ENCODE peak calls at places on chromosomes 12 and 14, in seven cellular contexts. O is left ventricle myocardium inferior, M is choroid plexus epithelial cell, Y is gastrocnemius medialis, W is SK-N-SH, R is cardiac muscle cell, G is body of pancreas. B is an unnamed sample.

GRCh38 chr14:51398898-51399297 is 158.9 kb downstream of the TMX1 start:
- DNase-seq in Y (no peak), M (peak), G (no peak), R (no peak), W (no peak), O (no peak), B (peak)

GRCh38 chr14:90184571-90185266 is 71.6 kb upstream of the PSMC1 start:
- DNase-seq in M (no peak), G (no peak), Y (no peak), O (no peak), R (no peak), W (no peak), B (no peak)

GRCh38 chr12:110750784-110751461 is 8.2 kb upstream of the PPP1CC start:
- DNase-seq in W (no peak), O (no peak), R (no peak), Y (peak), M (no peak), G (no peak), B (peak)

GRCh38 chr12:101042211-101042610 is 167.8 kb downstream of the SLC5A8 start:
- DNase-seq in G (peak), O (no peak), W (no peak), R (no peak), Y (no peak), M (no peak), B (no peak)

GRCh38 chr12:49138999-49139398 is 7.8 kb upstream of the TUBA1B start:
- DNase-seq in G (no peak), Y (no peak), W (no peak), R (no peak), O (no peak), M (no peak), B (no peak)

GRCh38 chr12:108975024-108975593 is 45.8 kb downstream of the SVOP start:
- DNase-seq in Y (no peak), O (no peak), G (no peak), M (peak), R (no peak), W (no peak), B (no peak)

GRCh38 chr14:44168566-44168965 is 338.5 kb downstream of the FSCB start:
- DNase-seq in M (no peak), Y (no peak), R (no peak), W (no peak), O (no peak), G (no peak), B (no peak)

GRCh38 chr14:68284333-68284732 is 464.8 kb downstream of the RAD51B start:
- DNase-seq in G (no peak), Y (no peak), R (no peak), O (no peak), W (no peak), M (no peak), B (peak)

GRCh38 chr12:40168001-40168400 is 56.8 kb upstream of the LRRK2 start:
- DNase-seq in R (no peak), W (no peak), O (no peak), Y (no peak), M (no peak), G (no peak), B (no peak)

GRCh38 chr12:53171725-53172329 is 8.7 kb upstream of the ZNF740 start:
- DNase-seq in G (no peak), O (no peak), W (peak), R (no peak), M (no peak), Y (no peak), B (no peak)

GRCh38 chr14:81427348-81428058 is 27.4 kb upstream of the STON2 start:
- DNase-seq in O (peak), G (no peak), M (no peak), W (peak), R (peak), Y (peak), B (no peak)

GRCh38 chr12:65229441-65229840 is 49.0 kb upstream of the MSRB3 start:
- DNase-seq in M (peak), W (no peak), G (no peak), O (no peak), R (no peak), Y (no peak), B (peak)

GRCh38 chr12:49924847-49925246 is 21.1 kb upstream of the FAIM2 start:
- DNase-seq in G (no peak), W (no peak), R (no peak), O (no peak), M (no peak), Y (no peak), B (no peak)

GRCh38 chr12:10701226-10701681 is 21.9 kb downstream of the YBX3 start:
- DNase-seq in W (no peak), O (no peak), R (no peak), G (no peak), Y (no peak), M (no peak), B (peak)

GRCh38 chr14:105746124-105746514 is 219.7 kb downstream of the TMEM121 start:
- DNase-seq in M (no peak), O (no peak), G (no peak), Y (no peak), W (no peak), R (no peak), B (no peak)

GRCh38 chr12:42716521-42716920 is 127.0 kb upstream of the PRICKLE1 start:
- DNase-seq in G (peak), W (no peak), Y (no peak), R (no peak), O (no peak), M (peak), B (peak)

GRCh38 chr12:124438415-124439056 is 128.9 kb downstream of the NCOR2 start:
- DNase-seq in W (no peak), R (no peak), Y (no peak), M (no peak), G (no peak), O (no peak), B (no peak)

GRCh38 chr12:110861729-110862128 is 14.9 kb downstream of the CCDC63 start:
- DNase-seq in G (no peak), R (no peak), O (no peak), Y (no peak), M (no peak), W (no peak), B (no peak)

GRCh38 chr14:71739273-71739990 is 192.8 kb upstream of the RGS6 start:
- DNase-seq in M (peak), Y (no peak), G (peak), O (no peak), W (peak), R (no peak), B (no peak)

GRCh38 chr14:99516156-99517045 is 35.2 kb downstream of the CCNK start:
- DNase-seq in M (no peak), R (no peak), Y (no peak), G (peak), W (peak), O (no peak), B (no peak)

GRCh38 chr14:22838631-22839041 is 2.3 kb downstream of the MMP14 start:
- DNase-seq in R (no peak), M (peak), W (no peak), Y (no peak), G (no peak), O (no peak), B (peak)

GRCh38 chr12:129258781-129259318 is 405.6 kb downstream of the GLT1D1 start:
- DNase-seq in R (no peak), G (no peak), Y (no peak), M (no peak), W (no peak), O (no peak), B (no peak)

GRCh38 chr14:77707355-77707723 is 484 bp downstream of the ALKBH1 start:
- DNase-seq in M (peak), O (no peak), G (no peak), W (peak), Y (no peak), R (no peak), B (peak)

GRCh38 chr12:114834621-114835020 is 150.6 kb upstream of the TBX3 start:
- DNase-seq in R (no peak), O (no peak), G (no peak), Y (no peak), M (peak), W (no peak), B (peak)

GRCh38 chr12:66279127-66279712 is 23.1 kb upstream of the HELB start:
- DNase-seq in R (peak), Y (no peak), W (peak), G (no peak), M (peak), O (no peak), B (no peak)

GRCh38 chr14:59013672-59014298 is 174.7 kb upstream of the DAAM1 start:
- DNase-seq in O (no peak), Y (no peak), R (no peak), G (no peak), W (no peak), M (peak), B (peak)

GRCh38 chr14:105069887-105070759 is 4.9 kb upstream of the GPR132 start:
- DNase-seq in O (peak), R (no peak), M (no peak), G (no peak), W (no peak), Y (no peak), B (peak)

GRCh38 chr14:33404054-33404453 is 465.4 kb downstream of the NPAS3 start:
- DNase-seq in Y (no peak), O (no peak), M (peak), W (no peak), R (no peak), G (no peak), B (peak)

GRCh38 chr12:109999649-109999971 is 380 bp downstream of the ANKRD13A start:
- DNase-seq in M (no peak), Y (no peak), W (no peak), G (peak), R (no peak), O (peak), B (no peak)

GRCh38 chr14:61537567-61538463 is 157.5 kb upstream of the HIF1A start:
- DNase-seq in G (peak), Y (no peak), O (no peak), M (peak), W (no peak), R (no peak), B (peak)

GRCh38 chr12:129746318-129746717 is 157.5 kb downstream of the TMEM132D start:
- DNase-seq in W (no peak), R (no peak), M (no peak), Y (no peak), G (no peak), O (no peak), B (no peak)

GRCh38 chr14:75636100-75636692 is 24.5 kb downstream of the ERG28 start:
- DNase-seq in Y (no peak), G (no peak), W (peak), R (no peak), M (peak), O (no peak), B (peak)

GRCh38 chr12:127592278-127592677 is 674.7 kb upstream of the TMEM132C start:
- DNase-seq in O (no peak), G (no peak), M (peak), R (no peak), Y (no peak), W (no peak), B (no peak)

GRCh38 chr14:101705733-101706508 is 55.6 kb upstream of the PPP2R5C start:
- DNase-seq in O (peak), W (no peak), G (peak), Y (peak), R (peak), M (peak), B (peak)

GRCh38 chr12:79252358-79253075 is 387.9 kb downstream of the SYT1 start:
- DNase-seq in R (no peak), Y (no peak), W (no peak), G (no peak), O (no peak), M (no peak), B (no peak)

GRCh38 chr12:105706321-105706972 is 376.0 kb downstream of the C12orf75 start:
- DNase-seq in Y (peak), M (peak), R (no peak), G (no peak), O (no peak), W (no peak), B (peak)

GRCh38 chr14:60734465-60735242 is at the start of gene MNAT1:
- DNase-seq in R (peak), W (peak), G (peak), O (peak), Y (peak), M (peak), B (peak)

GRCh38 chr12:120901818-120902217 is 2.3 kb downstream of the SPPL3 start:
- DNase-seq in O (no peak), G (no peak), M (no peak), W (no peak), R (no peak), Y (no peak), B (no peak)

DNA sequence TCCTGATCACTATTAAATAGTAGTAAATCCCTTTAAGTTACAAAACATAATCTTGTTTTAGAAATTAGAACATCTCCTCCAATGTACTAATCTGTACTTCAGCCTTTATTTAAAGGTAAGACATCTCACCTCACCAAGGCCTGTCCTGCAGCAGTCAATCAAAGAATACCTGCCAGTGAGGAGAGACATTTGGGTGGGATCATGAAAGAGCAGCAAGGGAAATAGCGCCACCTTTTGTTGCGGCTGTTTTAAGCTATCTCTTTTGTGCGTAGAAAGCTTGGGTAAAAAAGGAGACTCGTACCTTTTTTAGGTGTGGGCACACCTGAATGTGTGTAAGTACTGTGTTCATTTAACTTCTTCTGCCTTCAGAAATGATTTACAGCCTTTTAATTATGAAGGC is 117.8 kb upstream of the TMTC1 start:
- DNase-seq in M (peak), Y (no peak), W (no peak), R (no peak), G (no peak), O (no peak), B (no peak)
- TF ChIP-seq CTCF in M (peak), Y (no peak), W (no peak), R (no peak), G (no peak), O (no peak), B (no peak)

DNA sequence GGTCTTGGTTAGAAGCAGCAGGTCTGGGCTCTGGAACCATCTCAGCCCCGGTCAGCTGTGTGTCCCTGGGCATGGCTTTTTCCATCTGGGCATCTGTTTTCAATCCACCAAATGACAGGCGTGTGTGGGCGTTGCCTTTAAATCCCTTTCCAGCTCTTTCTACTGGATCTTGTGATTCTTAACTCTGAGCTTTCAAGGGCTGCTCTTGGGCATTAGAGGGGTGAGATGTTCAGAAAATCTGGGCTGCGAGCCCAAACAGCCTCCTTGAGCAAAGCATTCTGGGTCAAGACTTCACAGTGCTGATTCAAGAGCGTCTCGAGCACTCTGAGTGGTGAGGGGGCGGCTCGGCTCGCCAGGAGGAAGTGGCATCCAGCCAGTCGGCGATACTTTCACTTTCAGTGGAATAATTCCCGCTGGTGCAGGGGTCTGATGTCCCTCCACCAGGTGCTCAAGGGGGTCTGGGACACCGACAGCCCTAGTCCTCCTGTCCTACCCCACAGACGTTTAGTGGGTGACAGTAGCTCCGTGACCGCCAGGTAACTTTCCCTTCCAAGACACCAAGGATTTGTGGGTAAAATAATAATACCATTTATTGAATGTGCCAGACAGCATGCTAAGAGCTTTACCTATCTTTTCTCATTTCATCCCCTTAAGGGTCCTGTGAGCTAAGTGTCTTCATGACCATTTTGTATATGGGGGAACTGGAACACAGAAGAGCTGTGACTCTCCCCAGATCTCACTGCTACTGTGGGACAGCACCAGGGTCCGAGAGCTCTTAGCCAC is 114.0 kb downstream of the PLXNC1 start:
- DNase-seq in Y (peak), M (peak), R (peak), G (peak), W (peak), O (peak), B (peak)
- H3K4me3 ChIP-seq in Y (peak), M (peak), R (no peak), G (peak), W (peak), O (peak), B (peak)

DNA sequence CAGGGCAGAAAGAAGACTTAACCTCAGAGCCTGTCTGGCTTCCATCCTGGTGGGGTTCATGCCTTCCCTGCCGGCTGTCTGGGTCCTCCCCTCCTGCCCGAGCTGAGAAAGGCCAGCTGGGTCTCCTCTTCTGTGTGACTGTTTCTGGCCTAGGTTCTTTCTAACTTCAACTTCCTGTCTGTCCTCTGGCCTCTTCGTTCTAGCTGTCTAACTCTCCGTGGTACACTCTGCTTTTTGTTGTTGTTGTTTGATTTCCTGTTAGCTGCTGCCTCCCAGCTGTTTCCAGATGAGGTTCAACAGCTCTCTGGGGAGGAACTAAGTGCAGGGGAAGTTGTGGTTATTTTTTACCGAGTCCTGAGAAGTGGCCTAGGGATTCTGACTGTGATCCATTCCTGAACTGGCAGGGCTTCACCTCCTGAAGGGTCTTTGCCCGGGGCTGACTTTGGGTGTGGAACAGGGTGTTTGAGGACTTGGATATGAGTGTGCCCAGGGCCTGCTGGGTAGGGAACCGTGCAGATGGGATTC is 3.2 kb downstream of the MLXIP start:
- DNase-seq in M (peak), W (no peak), R (no peak), Y (no peak), G (peak), O (peak), B (peak)
- TF ChIP-seq CTCF in M (no peak), W (no peak), R (no peak), Y (no peak), G (no peak), O (peak), B (peak)

DNA sequence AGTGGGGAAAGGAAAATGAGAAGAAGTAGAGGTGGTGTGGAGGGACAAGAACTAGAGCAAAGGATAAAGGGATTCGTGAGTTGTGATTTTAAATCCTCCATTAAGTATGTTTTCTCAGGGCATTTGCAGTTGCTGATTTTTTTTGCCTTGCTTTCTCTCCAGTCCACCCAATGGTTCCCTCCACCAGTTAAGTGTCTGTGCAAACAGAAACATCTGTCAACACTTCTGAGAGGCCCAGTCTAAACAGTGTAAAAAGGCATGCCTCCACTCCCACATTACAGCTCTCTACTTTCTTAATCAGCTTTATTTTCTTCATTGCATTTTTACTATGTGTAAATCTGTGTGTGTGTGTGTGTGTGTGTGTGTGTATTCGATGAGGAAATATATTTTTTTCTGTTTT is 141.2 kb downstream of the PPFIA2 start:
- DNase-seq in W (no peak), M (peak), O (no peak), R (peak), G (no peak), Y (no peak), B (no peak)
- H3K4me3 ChIP-seq in W (no peak), M (no peak), O (no peak), R (no peak), G (no peak), Y (no peak), B (no peak)

GRCh38 chr12:102543494-102543893 is 63.1 kb upstream of the IGF1 start:
- DNase-seq in O (no peak), Y (no peak), G (no peak), W (no peak), R (no peak), M (no peak), B (peak)
- TF ChIP-seq CTCF in O (no peak), Y (no peak), G (no peak), W (peak), R (peak), M (peak), B (peak)